ENCODE peak calls at places on chromosome 12, in six cellular contexts. One of them, this sample, is unnamed.

GRCh38 chr12:13911756-13912554 is 69.4 kb downstream of the GRIN2B start:
- DNase-seq in iris pigment epithelial cell: no peak
- DNase-seq in heart right ventricle: no peak
- DNase-seq in amniotic stem cell: no peak
- DNase-seq in GM13977: no peak
- DNase-seq in endothelial cell: no peak
- DNase-seq in this sample: no peak

GRCh38 chr12:25843976-25844375 is 114.5 kb upstream of the RASSF8 start:
- DNase-seq in heart right ventricle: no peak
- DNase-seq in amniotic stem cell: no peak
- DNase-seq in GM13977: no peak
- DNase-seq in iris pigment epithelial cell: no peak
- DNase-seq in endothelial cell: no peak
- DNase-seq in this sample: peak; percentile 99

GRCh38 chr12:6241495-6241894 is 41.3 kb downstream of the CD9 start:
- DNase-seq in endothelial cell: no peak
- DNase-seq in GM13977: no peak
- DNase-seq in heart right ventricle: peak; percentile 85
- DNase-seq in iris pigment epithelial cell: no peak
- DNase-seq in amniotic stem cell: no peak
- DNase-seq in this sample: peak; percentile 54

GRCh38 chr12:59155448-59155847 is 235.1 kb upstream of the LRIG3 start:
- DNase-seq in amniotic stem cell: no peak
- DNase-seq in heart right ventricle: no peak
- DNase-seq in endothelial cell: no peak
- DNase-seq in GM13977: no peak
- DNase-seq in iris pigment epithelial cell: no peak
- DNase-seq in this sample: no peak

GRCh38 chr12:26630546-26631027 is 202.4 kb downstream of the ITPR2 start:
- DNase-seq in iris pigment epithelial cell: peak; percentile 93
- DNase-seq in amniotic stem cell: peak; percentile 86
- DNase-seq in GM13977: no peak
- DNase-seq in heart right ventricle: no peak
- DNase-seq in endothelial cell: no peak
- DNase-seq in this sample: no peak

GRCh38 chr12:25759752-25760151 is 198.7 kb upstream of the RASSF8 start:
- DNase-seq in amniotic stem cell: no peak
- DNase-seq in heart right ventricle: no peak
- DNase-seq in GM13977: no peak
- DNase-seq in iris pigment epithelial cell: peak; percentile 31
- DNase-seq in endothelial cell: no peak
- DNase-seq in this sample: no peak

GRCh38 chr12:54393743-54394142 is 9.2 kb upstream of the ZNF385A start:
- DNase-seq in GM13977: no peak
- DNase-seq in endothelial cell: no peak
- DNase-seq in amniotic stem cell: no peak
- DNase-seq in heart right ventricle: no peak
- DNase-seq in iris pigment epithelial cell: no peak
- DNase-seq in this sample: no peak

GRCh38 chr12:87953257-87953860 is 75.8 kb downstream of the C12orf50 start:
- DNase-seq in GM13977: peak; percentile 26
- DNase-seq in heart right ventricle: no peak
- DNase-seq in amniotic stem cell: peak; percentile 30
- DNase-seq in iris pigment epithelial cell: peak; percentile 70
- DNase-seq in endothelial cell: peak; percentile 19
- DNase-seq in this sample: peak; percentile 76

GRCh38 chr12:116456683-116457082 is 102.5 kb upstream of the MAP1LC3B2 start:
- DNase-seq in heart right ventricle: no peak
- DNase-seq in iris pigment epithelial cell: no peak
- DNase-seq in amniotic stem cell: no peak
- DNase-seq in endothelial cell: no peak
- DNase-seq in GM13977: no peak
- DNase-seq in this sample: no peak

GRCh38 chr12:3090238-3091029 is 13.3 kb downstream of the TSPAN9 start:
- DNase-seq in amniotic stem cell: no peak
- DNase-seq in iris pigment epithelial cell: no peak
- DNase-seq in endothelial cell: no peak
- DNase-seq in heart right ventricle: no peak
- DNase-seq in GM13977: no peak
- DNase-seq in this sample: no peak

GRCh38 chr12:101727098-101727497 is 12.2 kb downstream of the SYCP3 start:
- DNase-seq in iris pigment epithelial cell: peak; percentile 16
- DNase-seq in heart right ventricle: no peak
- DNase-seq in amniotic stem cell: no peak
- DNase-seq in endothelial cell: no peak
- DNase-seq in GM13977: no peak
- DNase-seq in this sample: no peak

GRCh38 chr12:57151741-57152407 is 4.5 kb upstream of the LRP1-AS start:
- DNase-seq in amniotic stem cell: peak; percentile 54
- DNase-seq in iris pigment epithelial cell: peak; percentile 69
- DNase-seq in heart right ventricle: peak; percentile 59
- DNase-seq in GM13977: no peak
- DNase-seq in endothelial cell: no peak
- DNase-seq in this sample: no peak

GRCh38 chr12:115374480-115375187 is 690.7 kb upstream of the TBX3 start:
- DNase-seq in endothelial cell: no peak
- DNase-seq in iris pigment epithelial cell: no peak
- DNase-seq in amniotic stem cell: no peak
- DNase-seq in GM13977: peak; percentile 31
- DNase-seq in heart right ventricle: no peak
- DNase-seq in this sample: no peak

GRCh38 chr12:3019005-3019680 is 58.0 kb upstream of the TSPAN9 start:
- DNase-seq in iris pigment epithelial cell: no peak
- DNase-seq in GM13977: no peak
- DNase-seq in amniotic stem cell: no peak
- DNase-seq in heart right ventricle: no peak
- DNase-seq in endothelial cell: no peak
- DNase-seq in this sample: no peak

GRCh38 chr12:58809064-58809607 is 111.2 kb downstream of the LRIG3 start:
- DNase-seq in amniotic stem cell: no peak
- DNase-seq in heart right ventricle: no peak
- DNase-seq in endothelial cell: no peak
- DNase-seq in GM13977: no peak
- DNase-seq in iris pigment epithelial cell: peak; percentile 39
- DNase-seq in this sample: no peak

GRCh38 chr12:117981267-117981666 is 12.5 kb upstream of the KSR2 start:
- DNase-seq in GM13977: no peak
- DNase-seq in heart right ventricle: no peak
- DNase-seq in amniotic stem cell: no peak
- DNase-seq in endothelial cell: no peak
- DNase-seq in iris pigment epithelial cell: no peak
- DNase-seq in this sample: no peak

GRCh38 chr12:19200261-19200660 is 70.7 kb downstream of the PLEKHA5 start:
- DNase-seq in heart right ventricle: no peak
- DNase-seq in GM13977: no peak
- DNase-seq in iris pigment epithelial cell: peak; percentile 32
- DNase-seq in endothelial cell: no peak
- DNase-seq in amniotic stem cell: no peak
- DNase-seq in this sample: no peak

GRCh38 chr12:52060498-52061177 is 9.1 kb upstream of the ATG101 start:
- DNase-seq in iris pigment epithelial cell: no peak
- DNase-seq in amniotic stem cell: no peak
- DNase-seq in endothelial cell: no peak
- DNase-seq in GM13977: no peak
- DNase-seq in heart right ventricle: peak; percentile 38
- DNase-seq in this sample: no peak

GRCh38 chr12:13223176-13223806 is 26.8 kb downstream of the EMP1 start:
- DNase-seq in amniotic stem cell: peak; percentile 79
- DNase-seq in GM13977: no peak
- DNase-seq in heart right ventricle: no peak
- DNase-seq in endothelial cell: no peak
- DNase-seq in iris pigment epithelial cell: peak; percentile 90
- DNase-seq in this sample: peak; percentile 97

GRCh38 chr12:52645120-52645761 is 6.8 kb downstream of the KRT2 start:
- DNase-seq in amniotic stem cell: no peak
- DNase-seq in endothelial cell: no peak
- DNase-seq in iris pigment epithelial cell: no peak
- DNase-seq in GM13977: no peak
- DNase-seq in heart right ventricle: no peak
- DNase-seq in this sample: no peak

This sample was measured in DMS53.